ENCODE peak calls at places on chromosome 2, in nine cellular contexts. One of them, this sample, is unnamed.

GRCh38 chr2:119202610-119203351 is 20.9 kb upstream of the STEAP3 start:
- DNase-seq in fibroblast of villous mesenchyme: no peak
- DNase-seq in brain microvascular endothelial cell: no peak
- DNase-seq in GM13976: no peak
- DNase-seq in WTC11: no peak
- DNase-seq in colonic mucosa: no peak
- DNase-seq in AG09309: no peak
- DNase-seq in Calu3: no peak
- DNase-seq in uterus: no peak
- DNase-seq in this sample: no peak

GRCh38 chr2:216023055-216023648 is 9.8 kb upstream of the MREG start:
- DNase-seq in brain microvascular endothelial cell: peak; percentile 43
- DNase-seq in fibroblast of villous mesenchyme: peak; percentile 53
- DNase-seq in uterus: no peak
- DNase-seq in GM13976: peak; percentile 65
- DNase-seq in Calu3: peak; percentile 59
- DNase-seq in colonic mucosa: peak; percentile 58
- DNase-seq in AG09309: no peak
- DNase-seq in WTC11: peak; percentile 53
- DNase-seq in this sample: peak; percentile 53

GRCh38 chr2:189222440-189222839 is 42.9 kb upstream of the COL5A2 start:
- DNase-seq in uterus: peak; percentile 30
- DNase-seq in GM13976: no peak
- DNase-seq in AG09309: no peak
- DNase-seq in brain microvascular endothelial cell: no peak
- DNase-seq in WTC11: no peak
- DNase-seq in fibroblast of villous mesenchyme: peak; percentile 36
- DNase-seq in Calu3: peak; percentile 54
- DNase-seq in colonic mucosa: peak; percentile 47
- DNase-seq in this sample: peak; percentile 62

GRCh38 chr2:119177838-119178190 is 19.3 kb upstream of the C1QL2 start:
- DNase-seq in colonic mucosa: no peak
- DNase-seq in uterus: no peak
- DNase-seq in GM13976: no peak
- DNase-seq in AG09309: no peak
- DNase-seq in WTC11: no peak
- DNase-seq in brain microvascular endothelial cell: no peak
- DNase-seq in fibroblast of villous mesenchyme: no peak
- DNase-seq in Calu3: no peak
- DNase-seq in this sample: no peak

GRCh38 chr2:47373747-47374146 is 29.2 kb upstream of the MSH2 start:
- DNase-seq in Calu3: peak; percentile 47
- DNase-seq in WTC11: peak; percentile 49
- DNase-seq in uterus: no peak
- DNase-seq in GM13976: no peak
- DNase-seq in brain microvascular endothelial cell: no peak
- DNase-seq in AG09309: no peak
- DNase-seq in colonic mucosa: no peak
- DNase-seq in fibroblast of villous mesenchyme: no peak
- DNase-seq in this sample: peak; percentile 51

GRCh38 chr2:127498386-127498785 is 27.9 kb downstream of the IWS1 start:
- DNase-seq in GM13976: no peak
- DNase-seq in Calu3: no peak
- DNase-seq in fibroblast of villous mesenchyme: peak; percentile 95
- DNase-seq in uterus: no peak
- DNase-seq in colonic mucosa: no peak
- DNase-seq in WTC11: no peak
- DNase-seq in AG09309: no peak
- DNase-seq in brain microvascular endothelial cell: no peak
- DNase-seq in this sample: no peak

GRCh38 chr2:207240649-207241048 is 74.9 kb upstream of the KLF7 start:
- DNase-seq in brain microvascular endothelial cell: no peak
- DNase-seq in uterus: no peak
- DNase-seq in fibroblast of villous mesenchyme: no peak
- DNase-seq in WTC11: no peak
- DNase-seq in colonic mucosa: no peak
- DNase-seq in Calu3: no peak
- DNase-seq in GM13976: no peak
- DNase-seq in AG09309: no peak
- DNase-seq in this sample: no peak

GRCh38 chr2:31137211-31138036 is 816 bp downstream of the GALNT14 start:
- DNase-seq in brain microvascular endothelial cell: no peak
- DNase-seq in WTC11: peak; percentile 20
- DNase-seq in GM13976: peak; percentile 48
- DNase-seq in fibroblast of villous mesenchyme: no peak
- DNase-seq in colonic mucosa: no peak
- DNase-seq in AG09309: no peak
- DNase-seq in Calu3: peak; percentile 42
- DNase-seq in uterus: no peak
- DNase-seq in this sample: peak; percentile 13

GRCh38 chr2:207766697-207767460 is 2.8 kb downstream of the FZD5 start:
- DNase-seq in AG09309: no peak
- DNase-seq in fibroblast of villous mesenchyme: no peak
- DNase-seq in colonic mucosa: peak; percentile 48
- DNase-seq in GM13976: peak; percentile 56
- DNase-seq in uterus: no peak
- DNase-seq in brain microvascular endothelial cell: no peak
- DNase-seq in Calu3: peak; percentile 58
- DNase-seq in WTC11: peak; percentile 63
- DNase-seq in this sample: peak; percentile 57

DNA sequence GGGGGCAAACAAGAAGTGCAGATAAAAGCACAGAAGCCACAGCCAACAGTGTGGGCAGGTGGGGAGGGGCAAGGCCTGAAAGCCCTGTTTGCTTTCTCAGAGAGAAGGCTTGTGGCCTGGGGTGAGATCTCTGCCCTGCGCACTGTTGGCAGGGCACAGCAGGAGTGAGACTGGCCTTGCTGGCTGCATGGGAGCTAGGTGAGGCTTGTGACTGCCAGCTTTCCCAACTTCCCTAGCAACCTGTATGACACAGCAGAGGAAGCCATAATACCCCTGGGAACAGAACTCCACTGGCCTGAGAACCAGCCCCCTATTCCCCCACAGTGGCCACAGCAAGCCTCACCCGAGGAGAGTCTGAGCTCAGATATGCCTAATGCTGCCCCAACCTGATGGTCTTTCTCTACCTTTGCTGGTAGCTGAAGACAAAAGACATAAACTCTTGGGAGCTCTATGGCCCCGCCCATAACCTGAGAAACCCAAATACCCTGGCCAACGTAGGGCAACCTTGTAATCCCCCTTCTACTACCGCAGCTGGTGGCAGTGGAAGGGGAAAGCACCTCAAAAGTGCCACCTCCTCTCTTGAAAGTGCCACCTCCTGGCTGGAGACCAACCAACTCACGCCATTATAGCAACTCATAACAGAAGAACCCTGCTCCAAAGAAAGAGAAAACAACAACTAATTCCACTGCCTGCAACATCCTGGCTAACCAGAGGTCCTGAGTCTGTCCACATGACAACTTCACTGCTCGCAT is 44.4 kb downstream of the LCT start:
- DNase-seq in uterus: no peak
- DNase-seq in colonic mucosa: no peak
- DNase-seq in brain microvascular endothelial cell: no peak
- DNase-seq in fibroblast of villous mesenchyme: no peak
- DNase-seq in AG09309: no peak
- DNase-seq in GM13976: no peak
- DNase-seq in WTC11: no peak
- DNase-seq in Calu3: no peak
- DNase-seq in this sample: peak; percentile 64
- TF ChIP-seq CTCF in uterus: no peak
- TF ChIP-seq CTCF in colonic mucosa: no peak
- TF ChIP-seq CTCF in brain microvascular endothelial cell: no peak
- TF ChIP-seq CTCF in fibroblast of villous mesenchyme: no peak
- TF ChIP-seq CTCF in AG09309: no peak
- TF ChIP-seq CTCF in GM13976: no peak
- TF ChIP-seq CTCF in WTC11: no peak
- TF ChIP-seq CTCF in Calu3: no peak
- TF ChIP-seq CTCF in this sample: no peak

GRCh38 chr2:237758165-237758564 is 40.4 kb upstream of the RBM44 start:
- DNase-seq in fibroblast of villous mesenchyme: no peak
- DNase-seq in Calu3: no peak
- DNase-seq in WTC11: no peak
- DNase-seq in brain microvascular endothelial cell: no peak
- DNase-seq in AG09309: no peak
- DNase-seq in GM13976: no peak
- DNase-seq in colonic mucosa: no peak
- DNase-seq in uterus: no peak
- DNase-seq in this sample: no peak
- TF ChIP-seq CTCF in fibroblast of villous mesenchyme: no peak
- TF ChIP-seq CTCF in Calu3: no peak
- TF ChIP-seq CTCF in WTC11: no peak
- TF ChIP-seq CTCF in brain microvascular endothelial cell: no peak
- TF ChIP-seq CTCF in AG09309: no peak
- TF ChIP-seq CTCF in GM13976: no peak
- TF ChIP-seq CTCF in colonic mucosa: no peak
- TF ChIP-seq CTCF in uterus: no peak
- TF ChIP-seq CTCF in this sample: no peak

GRCh38 chr2:145910416-145910815 is 1390.5 kb upstream of the ZEB2 start:
- DNase-seq in Calu3: no peak
- DNase-seq in AG09309: no peak
- DNase-seq in colonic mucosa: no peak
- DNase-seq in WTC11: no peak
- DNase-seq in fibroblast of villous mesenchyme: no peak
- DNase-seq in brain microvascular endothelial cell: no peak
- DNase-seq in GM13976: no peak
- DNase-seq in uterus: no peak
- DNase-seq in this sample: no peak

GRCh38 chr2:145906356-145906755 is 1386.4 kb upstream of the ZEB2 start:
- DNase-seq in colonic mucosa: no peak
- DNase-seq in AG09309: no peak
- DNase-seq in brain microvascular endothelial cell: peak; percentile 4
- DNase-seq in GM13976: no peak
- DNase-seq in WTC11: peak; percentile 16
- DNase-seq in uterus: no peak
- DNase-seq in Calu3: peak; percentile 62
- DNase-seq in fibroblast of villous mesenchyme: no peak
- DNase-seq in this sample: peak; percentile 27

GRCh38 chr2:145909175-145909574 is 1389.3 kb upstream of the ZEB2 start:
- DNase-seq in GM13976: no peak
- DNase-seq in Calu3: no peak
- DNase-seq in AG09309: no peak
- DNase-seq in brain microvascular endothelial cell: no peak
- DNase-seq in fibroblast of villous mesenchyme: no peak
- DNase-seq in WTC11: no peak
- DNase-seq in colonic mucosa: no peak
- DNase-seq in uterus: no peak
- DNase-seq in this sample: no peak

GRCh38 chr2:145909781-145910180 is 1389.9 kb upstream of the ZEB2 start:
- DNase-seq in Calu3: no peak
- DNase-seq in GM13976: no peak
- DNase-seq in WTC11: no peak
- DNase-seq in brain microvascular endothelial cell: no peak
- DNase-seq in AG09309: no peak
- DNase-seq in colonic mucosa: no peak
- DNase-seq in fibroblast of villous mesenchyme: no peak
- DNase-seq in uterus: no peak
- DNase-seq in this sample: no peak

GRCh38 chr2:145905371-145905770 is 1385.5 kb upstream of the ZEB2 start:
- DNase-seq in fibroblast of villous mesenchyme: no peak
- DNase-seq in uterus: no peak
- DNase-seq in colonic mucosa: no peak
- DNase-seq in brain microvascular endothelial cell: no peak
- DNase-seq in GM13976: no peak
- DNase-seq in AG09309: no peak
- DNase-seq in Calu3: no peak
- DNase-seq in WTC11: no peak
- DNase-seq in this sample: no peak
- TF ChIP-seq CTCF in fibroblast of villous mesenchyme: no peak
- TF ChIP-seq CTCF in uterus: no peak
- TF ChIP-seq CTCF in colonic mucosa: no peak
- TF ChIP-seq CTCF in brain microvascular endothelial cell: no peak
- TF ChIP-seq CTCF in GM13976: no peak
- TF ChIP-seq CTCF in AG09309: no peak
- TF ChIP-seq CTCF in Calu3: no peak
- TF ChIP-seq CTCF in WTC11: no peak
- TF ChIP-seq CTCF in this sample: no peak

DNA sequence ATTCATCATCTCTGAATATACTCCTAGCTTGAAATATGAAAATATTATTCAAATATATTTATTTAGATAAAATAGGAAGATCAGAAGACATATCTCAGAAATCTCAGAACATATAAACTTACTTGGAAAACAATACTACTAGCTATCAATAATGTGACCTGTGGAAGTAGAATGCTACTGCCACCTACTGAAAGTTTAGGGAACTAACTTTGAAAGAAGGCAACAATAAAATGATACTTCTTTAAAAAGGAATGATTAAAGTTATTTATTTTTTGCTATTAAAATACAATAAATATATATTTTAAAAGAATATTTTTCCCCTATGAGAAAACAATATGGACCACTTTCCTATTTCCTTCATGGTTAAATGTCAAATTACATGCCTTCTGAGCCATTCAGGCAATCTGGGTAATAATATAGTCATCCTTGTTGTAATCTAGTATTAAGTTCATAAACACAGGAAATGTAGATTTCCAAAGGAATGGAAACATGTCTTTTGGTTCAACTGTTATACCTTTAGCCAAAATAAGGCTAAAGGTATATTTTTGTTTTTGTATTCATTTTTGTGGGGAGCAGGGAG is 26.0 kb downstream of the ACADL start:
- DNase-seq in GM13976: peak; percentile 10
- DNase-seq in fibroblast of villous mesenchyme: peak; percentile 39
- DNase-seq in Calu3: no peak
- DNase-seq in AG09309: no peak
- DNase-seq in WTC11: no peak
- DNase-seq in brain microvascular endothelial cell: no peak
- DNase-seq in colonic mucosa: no peak
- DNase-seq in uterus: no peak
- DNase-seq in this sample: no peak
- TF ChIP-seq CTCF in GM13976: peak; percentile 46
- TF ChIP-seq CTCF in fibroblast of villous mesenchyme: peak; percentile 71
- TF ChIP-seq CTCF in Calu3: peak; percentile 54
- TF ChIP-seq CTCF in AG09309: peak; percentile 53
- TF ChIP-seq CTCF in WTC11: peak; percentile 59
- TF ChIP-seq CTCF in brain microvascular endothelial cell: peak; percentile 51
- TF ChIP-seq CTCF in colonic mucosa: peak; percentile 67
- TF ChIP-seq CTCF in uterus: peak; percentile 44
- TF ChIP-seq CTCF in this sample: peak; percentile 79

DNA sequence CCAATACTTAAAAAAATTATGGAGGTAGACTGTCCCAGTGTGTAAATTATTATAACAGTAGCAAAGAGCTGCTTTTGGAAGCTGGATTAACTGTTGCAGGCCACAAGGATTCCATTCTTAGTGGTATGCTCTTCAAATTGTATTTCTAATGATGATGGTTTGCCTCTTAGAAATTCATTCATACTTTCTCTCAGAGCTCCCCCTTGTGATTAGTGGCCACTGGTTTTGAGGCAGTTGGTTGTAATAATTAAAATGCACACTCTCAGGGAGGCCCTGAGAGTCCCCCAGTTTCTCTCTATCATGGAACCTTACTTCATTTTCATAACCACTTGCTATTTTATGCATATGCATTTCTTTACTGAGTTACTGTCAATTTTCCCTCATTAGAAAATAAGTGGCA is 122.5 kb downstream of the PLA2R1 start:
- DNase-seq in colonic mucosa: no peak
- DNase-seq in brain microvascular endothelial cell: no peak
- DNase-seq in GM13976: peak; percentile 58
- DNase-seq in uterus: no peak
- DNase-seq in Calu3: peak; percentile 18
- DNase-seq in fibroblast of villous mesenchyme: no peak
- DNase-seq in AG09309: no peak
- DNase-seq in WTC11: no peak
- DNase-seq in this sample: no peak
- TF ChIP-seq CTCF in colonic mucosa: no peak
- TF ChIP-seq CTCF in brain microvascular endothelial cell: peak; percentile 53
- TF ChIP-seq CTCF in GM13976: peak; percentile 55
- TF ChIP-seq CTCF in uterus: no peak
- TF ChIP-seq CTCF in Calu3: no peak
- TF ChIP-seq CTCF in fibroblast of villous mesenchyme: peak; percentile 36
- TF ChIP-seq CTCF in AG09309: peak; percentile 34
- TF ChIP-seq CTCF in WTC11: no peak
- TF ChIP-seq CTCF in this sample: no peak

GRCh38 chr2:103159018-103159417 is 397.2 kb downstream of the TMEM182 start:
- DNase-seq in fibroblast of villous mesenchyme: no peak
- DNase-seq in WTC11: no peak
- DNase-seq in brain microvascular endothelial cell: no peak
- DNase-seq in AG09309: no peak
- DNase-seq in colonic mucosa: no peak
- DNase-seq in GM13976: no peak
- DNase-seq in uterus: no peak
- DNase-seq in Calu3: no peak
- DNase-seq in this sample: no peak
- TF ChIP-seq CTCF in fibroblast of villous mesenchyme: no peak
- TF ChIP-seq CTCF in WTC11: no peak
- TF ChIP-seq CTCF in brain microvascular endothelial cell: no peak
- TF ChIP-seq CTCF in AG09309: no peak
- TF ChIP-seq CTCF in colonic mucosa: no peak
- TF ChIP-seq CTCF in GM13976: no peak
- TF ChIP-seq CTCF in uterus: no peak
- TF ChIP-seq CTCF in Calu3: no peak
- TF ChIP-seq CTCF in this sample: no peak